ENCODE peak calls at places on chromosomes 6 and 20, in six cellular contexts. One of them, this sample, is unnamed.

GRCh38 chr6:37158508-37158907 is 11.4 kb upstream of the PIM1 start:
- DNase-seq in heart left ventricle: no peak
- DNase-seq in fibroblast of the conjunctiva: no peak
- DNase-seq in substantia nigra: no peak
- DNase-seq in naive thymus-derived CD4-positive, alpha-beta T cell: no peak
- DNase-seq in activated CD4-positive, alpha-beta T cell treated with anti-CD3 and anti-CD28 coated beads, Interleukin-2, amount 50 U/mL, for 1 hour: no peak
- DNase-seq in this sample: no peak

GRCh38 chr6:40845588-40845987 is 193.4 kb downstream of the UNC5CL start:
- DNase-seq in heart left ventricle: no peak
- DNase-seq in fibroblast of the conjunctiva: peak; percentile 10
- DNase-seq in substantia nigra: no peak
- DNase-seq in naive thymus-derived CD4-positive, alpha-beta T cell: peak; percentile 23
- DNase-seq in activated CD4-positive, alpha-beta T cell treated with anti-CD3 and anti-CD28 coated beads, Interleukin-2, amount 50 U/mL, for 1 hour: peak; percentile 3
- DNase-seq in this sample: no peak

GRCh38 chr20:49288784-49289696 is 11.2 kb upstream of the ZNFX1 start:
- DNase-seq in activated CD4-positive, alpha-beta T cell treated with anti-CD3 and anti-CD28 coated beads, Interleukin-2, amount 50 U/mL, for 1 hour: no peak
- DNase-seq in fibroblast of the conjunctiva: no peak
- DNase-seq in naive thymus-derived CD4-positive, alpha-beta T cell: no peak
- DNase-seq in substantia nigra: no peak
- DNase-seq in heart left ventricle: no peak
- DNase-seq in this sample: no peak

GRCh38 chr6:15061908-15062307 is 184.0 kb upstream of the JARID2 start:
- DNase-seq in heart left ventricle: no peak
- DNase-seq in fibroblast of the conjunctiva: no peak
- DNase-seq in naive thymus-derived CD4-positive, alpha-beta T cell: no peak
- DNase-seq in activated CD4-positive, alpha-beta T cell treated with anti-CD3 and anti-CD28 coated beads, Interleukin-2, amount 50 U/mL, for 1 hour: no peak
- DNase-seq in substantia nigra: no peak
- DNase-seq in this sample: no peak

GRCh38 chr6:41700577-41701347 is 34.6 kb downstream of the TFEB start:
- DNase-seq in naive thymus-derived CD4-positive, alpha-beta T cell: no peak
- DNase-seq in activated CD4-positive, alpha-beta T cell treated with anti-CD3 and anti-CD28 coated beads, Interleukin-2, amount 50 U/mL, for 1 hour: no peak
- DNase-seq in heart left ventricle: no peak
- DNase-seq in substantia nigra: no peak
- DNase-seq in fibroblast of the conjunctiva: no peak
- DNase-seq in this sample: no peak

GRCh38 chr6:137414599-137414998 is 79.6 kb downstream of the OLIG3 start:
- DNase-seq in naive thymus-derived CD4-positive, alpha-beta T cell: no peak
- DNase-seq in activated CD4-positive, alpha-beta T cell treated with anti-CD3 and anti-CD28 coated beads, Interleukin-2, amount 50 U/mL, for 1 hour: no peak
- DNase-seq in substantia nigra: no peak
- DNase-seq in fibroblast of the conjunctiva: no peak
- DNase-seq in heart left ventricle: no peak
- DNase-seq in this sample: no peak

GRCh38 chr6:154399097-154399496 is 42.5 kb upstream of the IPCEF1 start:
- DNase-seq in activated CD4-positive, alpha-beta T cell treated with anti-CD3 and anti-CD28 coated beads, Interleukin-2, amount 50 U/mL, for 1 hour: no peak
- DNase-seq in heart left ventricle: no peak
- DNase-seq in substantia nigra: no peak
- DNase-seq in fibroblast of the conjunctiva: no peak
- DNase-seq in naive thymus-derived CD4-positive, alpha-beta T cell: no peak
- DNase-seq in this sample: no peak

GRCh38 chr6:110140650-110141049 is 38.8 kb downstream of the WASF1 start:
- DNase-seq in activated CD4-positive, alpha-beta T cell treated with anti-CD3 and anti-CD28 coated beads, Interleukin-2, amount 50 U/mL, for 1 hour: no peak
- DNase-seq in substantia nigra: no peak
- DNase-seq in fibroblast of the conjunctiva: peak; percentile 90
- DNase-seq in naive thymus-derived CD4-positive, alpha-beta T cell: no peak
- DNase-seq in heart left ventricle: no peak
- DNase-seq in this sample: no peak

GRCh38 chr6:2958331-2958711 is 13.0 kb downstream of the SERPINB6 start:
- DNase-seq in substantia nigra: no peak
- DNase-seq in activated CD4-positive, alpha-beta T cell treated with anti-CD3 and anti-CD28 coated beads, Interleukin-2, amount 50 U/mL, for 1 hour: no peak
- DNase-seq in fibroblast of the conjunctiva: no peak
- DNase-seq in naive thymus-derived CD4-positive, alpha-beta T cell: peak; percentile 33
- DNase-seq in heart left ventricle: peak; percentile 76
- DNase-seq in this sample: no peak

GRCh38 chr20:682123-682522 is 6.5 kb upstream of the SCRT2 start:
- DNase-seq in naive thymus-derived CD4-positive, alpha-beta T cell: no peak
- DNase-seq in activated CD4-positive, alpha-beta T cell treated with anti-CD3 and anti-CD28 coated beads, Interleukin-2, amount 50 U/mL, for 1 hour: no peak
- DNase-seq in heart left ventricle: no peak
- DNase-seq in substantia nigra: no peak
- DNase-seq in fibroblast of the conjunctiva: no peak
- DNase-seq in this sample: no peak

GRCh38 chr20:1280421-1281102 is 14.5 kb downstream of the SNPH start:
- DNase-seq in activated CD4-positive, alpha-beta T cell treated with anti-CD3 and anti-CD28 coated beads, Interleukin-2, amount 50 U/mL, for 1 hour: no peak
- DNase-seq in fibroblast of the conjunctiva: no peak
- DNase-seq in heart left ventricle: no peak
- DNase-seq in substantia nigra: no peak
- DNase-seq in naive thymus-derived CD4-positive, alpha-beta T cell: no peak
- DNase-seq in this sample: no peak

GRCh38 chr6:14822689-14823088 is 423.2 kb upstream of the JARID2 start:
- DNase-seq in fibroblast of the conjunctiva: no peak
- DNase-seq in heart left ventricle: no peak
- DNase-seq in activated CD4-positive, alpha-beta T cell treated with anti-CD3 and anti-CD28 coated beads, Interleukin-2, amount 50 U/mL, for 1 hour: no peak
- DNase-seq in naive thymus-derived CD4-positive, alpha-beta T cell: no peak
- DNase-seq in substantia nigra: no peak
- DNase-seq in this sample: no peak

GRCh38 chr20:13260620-13261279 is 39.7 kb downstream of the ISM1 start:
- DNase-seq in naive thymus-derived CD4-positive, alpha-beta T cell: no peak
- DNase-seq in activated CD4-positive, alpha-beta T cell treated with anti-CD3 and anti-CD28 coated beads, Interleukin-2, amount 50 U/mL, for 1 hour: no peak
- DNase-seq in heart left ventricle: no peak
- DNase-seq in substantia nigra: no peak
- DNase-seq in fibroblast of the conjunctiva: no peak
- DNase-seq in this sample: no peak

GRCh38 chr6:26305097-26305841 is 59.7 kb upstream of the BTN3A2 start:
- DNase-seq in naive thymus-derived CD4-positive, alpha-beta T cell: peak; percentile 77
- DNase-seq in fibroblast of the conjunctiva: peak; percentile 75
- DNase-seq in substantia nigra: no peak
- DNase-seq in heart left ventricle: peak; percentile 74
- DNase-seq in activated CD4-positive, alpha-beta T cell treated with anti-CD3 and anti-CD28 coated beads, Interleukin-2, amount 50 U/mL, for 1 hour: peak; percentile 72
- DNase-seq in this sample: peak; percentile 53

GRCh38 chr20:43844778-43845614 is 69.7 kb upstream of the TOX2 start:
- DNase-seq in substantia nigra: no peak
- DNase-seq in fibroblast of the conjunctiva: peak; percentile 83
- DNase-seq in activated CD4-positive, alpha-beta T cell treated with anti-CD3 and anti-CD28 coated beads, Interleukin-2, amount 50 U/mL, for 1 hour: no peak
- DNase-seq in naive thymus-derived CD4-positive, alpha-beta T cell: no peak
- DNase-seq in heart left ventricle: no peak
- DNase-seq in this sample: peak; percentile 20

GRCh38 chr6:55541024-55541423 is 38.0 kb downstream of the HMGCLL1 start:
- DNase-seq in heart left ventricle: no peak
- DNase-seq in fibroblast of the conjunctiva: no peak
- DNase-seq in activated CD4-positive, alpha-beta T cell treated with anti-CD3 and anti-CD28 coated beads, Interleukin-2, amount 50 U/mL, for 1 hour: no peak
- DNase-seq in naive thymus-derived CD4-positive, alpha-beta T cell: no peak
- DNase-seq in substantia nigra: no peak
- DNase-seq in this sample: no peak

This sample was measured in CD4-positive, CD25-positive, alpha-beta regulatory T cell.